ENCODE peak calls at places on chromosomes 16 and 17, in nine cellular contexts. Y is COR-L47, G is neural progenitor cell, O is endothelial cell, H is EL, T is NCI-H510A treated with DMSO at 0.1 percent for 48 hours, W is omental fat pad, J is AG08395, B is GM04504. E is an unnamed sample.

GRCh38 chr17:44651228-44651627 is 5.0 kb upstream of the MEIOC start:
- DNase-seq in Y (no peak), H (no peak), O (no peak), W (no peak), T (no peak), G (no peak), J (no peak), B (no peak), E (no peak)

GRCh38 chr17:40602445-40603443 is 37.5 kb upstream of the CCR7 start:
- DNase-seq in T (no peak), Y (no peak), B (no peak), H (no peak), W (no peak), O (no peak), G (no peak), J (no peak), E (peak; percentile 95)

GRCh38 chr16:76796978-76797377 is 394.0 kb upstream of the MON1B start:
- DNase-seq in G (no peak), J (no peak), O (no peak), Y (no peak), T (no peak), B (no peak), W (no peak), H (no peak), E (no peak)

GRCh38 chr17:48054238-48055185 is 6.4 kb downstream of the NFE2L1 start:
- DNase-seq in Y (peak; percentile 97), G (peak; percentile 99), B (peak; percentile 50), T (peak; percentile 99), J (peak; percentile 63), O (peak; percentile 70), H (no peak), W (no peak), E (no peak)

GRCh38 chr16:13492046-13492445 is 427.9 kb upstream of the ERCC4 start:
- DNase-seq in Y (no peak), B (no peak), O (no peak), J (no peak), H (no peak), T (no peak), G (no peak), W (no peak), E (no peak)

GRCh38 chr16:73949574-73950348 is 346.9 kb upstream of the PSMD7 start:
- DNase-seq in G (no peak), H (peak; percentile 61), O (no peak), B (peak; percentile 85), W (no peak), T (peak; percentile 8), Y (no peak), J (peak; percentile 81), E (no peak)

GRCh38 chr17:67475161-67475887 is 98.2 kb downstream of the PITPNC1 start:
- DNase-seq in J (peak; percentile 72), B (peak; percentile 60), O (peak; percentile 74), H (peak; percentile 57), W (peak; percentile 51), Y (peak; percentile 84), G (peak; percentile 73), T (peak; percentile 71), E (peak; percentile 90)

GRCh38 chr17:76539631-76540271 is at the start of gene PRCD:
- DNase-seq in G (peak; percentile 47), B (no peak), T (no peak), Y (no peak), J (no peak), H (no peak), W (no peak), O (no peak), E (no peak)

GRCh38 chr17:73957564-73957963 is 245.9 kb upstream of the RPL38 start:
- DNase-seq in Y (no peak), J (no peak), T (no peak), W (no peak), B (no peak), H (no peak), O (no peak), G (no peak), E (no peak)

GRCh38 chr17:67520282-67520906 is 143.3 kb downstream of the PITPNC1 start:
- DNase-seq in T (peak; percentile 77), O (no peak), B (peak; percentile 50), Y (no peak), J (peak; percentile 50), G (no peak), W (no peak), H (no peak), E (peak; percentile 76)

GRCh38 chr17:50421308-50422031 is 4.5 kb upstream of the ACSF2 start:
- DNase-seq in Y (no peak), B (no peak), O (no peak), T (no peak), W (no peak), J (no peak), H (peak; percentile 24), G (no peak), E (peak; percentile 32)

GRCh38 chr16:8950580-8951077 is 13.1 kb downstream of the USP7 start:
- DNase-seq in J (no peak), H (peak; percentile 30), G (no peak), T (no peak), B (no peak), O (no peak), Y (no peak), W (no peak), E (no peak)

GRCh38 chr17:75878174-75878998 is at the start of gene TRIM47:
- DNase-seq in J (peak; percentile 60), T (peak; percentile 52), O (peak; percentile 37), W (no peak), Y (peak; percentile 77), H (peak; percentile 56), B (no peak), G (peak; percentile 56), E (no peak)

GRCh38 chr17:35117984-35118383 is 1.7 kb downstream of the RAD51D start:
- DNase-seq in B (no peak), O (no peak), T (no peak), H (peak; percentile 31), W (no peak), J (peak; percentile 38), G (no peak), Y (peak; percentile 14), E (peak; percentile 72)

GRCh38 chr16:89159174-89159849 is 12.2 kb upstream of the CDH15 start:
- DNase-seq in O (no peak), B (no peak), J (no peak), Y (no peak), H (no peak), G (no peak), W (no peak), T (no peak), E (no peak)

GRCh38 chr17:79478051-79478461 is 132.8 kb downstream of the RBFOX3 start:
- DNase-seq in T (no peak), W (no peak), J (peak; percentile 48), H (no peak), Y (no peak), B (no peak), O (no peak), G (no peak), E (no peak)

GRCh38 chr17:41008811-41009210 is at the start of gene KRTAP3-1:
- DNase-seq in Y (no peak), J (no peak), B (no peak), W (no peak), T (peak; percentile 90), O (no peak), H (no peak), G (no peak), E (no peak)

GRCh38 chr16:24766057-24766456 is 36.6 kb downstream of the TNRC6A start:
- DNase-seq in J (no peak), Y (no peak), B (no peak), H (no peak), G (no peak), T (no peak), W (no peak), O (no peak), E (no peak)

GRCh38 chr16:52460652-52461172 is 86.2 kb downstream of the TOX3 start:
- DNase-seq in W (no peak), Y (no peak), G (no peak), H (no peak), J (no peak), T (no peak), B (no peak), O (no peak), E (no peak)

GRCh38 chr17:75688209-75688771 is 21.2 kb downstream of the SAP30BP start:
- DNase-seq in W (no peak), Y (no peak), J (no peak), B (no peak), T (no peak), H (no peak), O (no peak), G (peak; percentile 59), E (peak; percentile 67)

GRCh38 chr17:40561871-40562611 is 3.2 kb downstream of the CCR7 start:
- DNase-seq in J (no peak), Y (no peak), G (no peak), W (no peak), T (no peak), O (no peak), B (no peak), H (no peak), E (peak; percentile 92)

GRCh38 chr17:19306160-19307111 is 56.1 kb downstream of the B9D1 start:
- DNase-seq in B (no peak), G (no peak), O (no peak), H (no peak), W (no peak), T (no peak), J (no peak), Y (no peak), E (peak; percentile 88)

GRCh38 chr16:63130942-63131341 is 1094.7 kb upstream of the CDH8 start:
- DNase-seq in G (no peak), H (no peak), W (no peak), T (no peak), O (no peak), Y (no peak), J (no peak), B (no peak), E (no peak)

GRCh38 chr17:72457712-72458111 is 336.9 kb downstream of the SOX9 start:
- DNase-seq in O (no peak), G (no peak), T (no peak), B (no peak), H (peak; percentile 78), Y (no peak), W (no peak), J (no peak), E (no peak)

GRCh38 chr16:64150193-64150592 is 971.7 kb downstream of the CDH11 start:
- DNase-seq in H (no peak), J (no peak), T (no peak), O (no peak), B (no peak), G (no peak), W (no peak), Y (no peak), E (no peak)

GRCh38 chr17:67481808-67482207 is 104.7 kb downstream of the PITPNC1 start:
- DNase-seq in W (no peak), B (no peak), G (no peak), O (no peak), J (peak; percentile 8), T (no peak), H (peak; percentile 18), Y (no peak), E (no peak)

GRCh38 chr16:1333149-1333812 is at the start of gene BAIAP3:
- DNase-seq in Y (no peak), W (no peak), T (no peak), O (peak; percentile 74), H (no peak), G (peak; percentile 77), B (no peak), J (peak; percentile 72), E (peak; percentile 52)

GRCh38 chr17:14098246-14098645 is 28.9 kb downstream of the COX10 start:
- DNase-seq in Y (no peak), O (no peak), B (no peak), W (no peak), G (no peak), J (no peak), T (peak; percentile 48), H (no peak), E (no peak)

GRCh38 chr16:64321881-64322280 is 800.0 kb downstream of the CDH11 start:
- DNase-seq in T (no peak), Y (no peak), J (no peak), G (no peak), B (no peak), O (no peak), H (no peak), W (no peak), E (no peak)

GRCh38 chr17:8384801-8385335 is 1.9 kb upstream of the RPL26 start:
- DNase-seq in T (no peak), W (no peak), G (peak; percentile 21), J (peak; percentile 82), B (peak; percentile 77), H (peak; percentile 98), Y (no peak), O (peak; percentile 39), E (no peak)

GRCh38 chr17:50361561-50362480 is 11.2 kb downstream of the MRPL27 start:
- DNase-seq in W (no peak), G (peak; percentile 80), T (peak; percentile 57), B (peak; percentile 32), H (peak; percentile 67), O (peak; percentile 61), Y (peak; percentile 15), J (peak; percentile 88), E (peak; percentile 82)